ENCODE peak calls at places on chromosomes 12 and 14, in ten cellular contexts. P is nucleus accumbens; S is T follicular helper cell; T is iris pigment epithelial cell; W is H9; R is AG04450; A is AML-193; D is astrocyte of the spinal cord; F is ovary; C is activated CD4-positive, CD25-positive, alpha-beta regulatory T cell treated with anti-CD3 and anti-CD28 coated beads, Interleukin-2, amount 50 U/mL, for 16 hours. E is an unnamed sample.

GRCh38 chr14:76997257-76997970 is 31.1 kb downstream of the IRF2BPL start:
- DNase-seq in A (no peak), P (no peak), F (no peak), C (no peak), R (no peak), D (no peak), S (no peak), T (no peak), W (no peak), E (no peak)

GRCh38 chr12:21877583-21877982 is 63.6 kb downstream of the ABCC9 start:
- DNase-seq in C (no peak), R (no peak), T (no peak), W (no peak), S (no peak), D (no peak), P (no peak), F (no peak), A (no peak), E (no peak)

GRCh38 chr12:25051583-25052190 is 102.8 kb upstream of the BCAT1 start:
- DNase-seq in F (no peak), W (no peak), C (peak), S (peak), T (no peak), R (no peak), P (no peak), A (peak), D (no peak), E (peak)

GRCh38 chr12:31353730-31354708 is 28.1 kb upstream of the SINHCAF start:
- DNase-seq in T (peak), D (peak), F (no peak), W (no peak), R (no peak), A (no peak), C (no peak), P (no peak), S (no peak), E (no peak)

GRCh38 chr12:69837191-69838085 is 12.4 kb downstream of the MYRFL start:
- DNase-seq in S (no peak), T (no peak), D (no peak), W (no peak), F (no peak), A (no peak), C (no peak), P (no peak), R (no peak), E (no peak)

GRCh38 chr14:20560961-20561360 is at the start of gene RNASE9:
- DNase-seq in T (no peak), F (no peak), R (no peak), A (no peak), S (no peak), P (no peak), D (no peak), W (no peak), C (no peak), E (no peak)

GRCh38 chr14:85437143-85437542 is 92.8 kb upstream of the FLRT2 start:
- DNase-seq in C (no peak), A (no peak), R (no peak), F (no peak), P (no peak), W (no peak), T (peak), D (peak), S (no peak), E (no peak)

GRCh38 chr12:76908303-76909017 is 29.6 kb upstream of the CSRP2 start:
- DNase-seq in W (no peak), A (no peak), T (no peak), P (no peak), D (no peak), F (no peak), C (no peak), S (no peak), R (no peak), E (no peak)

GRCh38 chr12:120628919-120629318 is 11.5 kb upstream of the CABP1 start:
- DNase-seq in A (no peak), C (no peak), R (no peak), S (no peak), P (no peak), F (no peak), T (no peak), W (peak), D (no peak), E (no peak)

GRCh38 chr12:92431146-92431545 is 271.6 kb upstream of the PLEKHG7 start:
- DNase-seq in W (peak), C (no peak), T (no peak), R (no peak), D (no peak), P (no peak), F (no peak), A (no peak), S (no peak), E (no peak)

GRCh38 chr14:41022932-41023331 is 583.7 kb upstream of the LRFN5 start:
- DNase-seq in T (peak), R (no peak), F (no peak), P (no peak), W (no peak), S (no peak), A (no peak), D (peak), C (no peak), E (no peak)

GRCh38 chr12:109462868-109463692 is 14.0 kb downstream of the KCTD10 start:
- DNase-seq in F (peak), P (no peak), T (peak), D (peak), R (peak), S (no peak), C (no peak), A (no peak), W (peak), E (no peak)

GRCh38 chr12:50734409-50735263 is 29.3 kb upstream of the ATF1 start:
- DNase-seq in R (no peak), W (peak), D (peak), T (peak), P (no peak), A (peak), F (no peak), S (no peak), C (no peak), E (no peak)

GRCh38 chr14:96581902-96582640 is 79.9 kb downstream of the PAPOLA start:
- DNase-seq in F (no peak), A (no peak), C (no peak), S (no peak), D (no peak), R (no peak), W (no peak), P (no peak), T (no peak), E (no peak)

GRCh38 chr12:102806110-102806509 is 110.9 kb downstream of the PAH start:
- DNase-seq in T (no peak), F (no peak), S (no peak), A (no peak), C (no peak), P (no peak), R (no peak), D (no peak), W (no peak), E (no peak)

GRCh38 chr14:89284368-89285058 is 132.5 kb downstream of the FOXN3 start:
- DNase-seq in R (no peak), D (peak), A (no peak), F (no peak), W (no peak), P (no peak), C (no peak), T (peak), S (no peak), E (no peak)

GRCh38 chr14:35365130-35366047 is 39.2 kb downstream of the NFKBIA start:
- DNase-seq in A (peak), W (no peak), T (peak), S (no peak), P (no peak), F (peak), D (peak), R (no peak), C (peak), E (no peak)

GRCh38 chr12:3227076-3227975 is 150.1 kb downstream of the TSPAN9 start:
- DNase-seq in S (no peak), D (no peak), R (no peak), T (no peak), W (peak), A (no peak), C (no peak), P (no peak), F (no peak), E (no peak)

GRCh38 chr12:109863961-109864712 is 16.2 kb downstream of the GLTP start:
- DNase-seq in P (peak), F (no peak), D (peak), W (no peak), C (no peak), S (no peak), T (peak), A (peak), R (no peak), E (no peak)

GRCh38 chr14:104967414-104968152 is 10.6 kb downstream of the AHNAK2 start:
- DNase-seq in T (peak), C (no peak), W (peak), S (no peak), D (peak), R (no peak), F (peak), P (no peak), A (no peak), E (no peak)

GRCh38 chr12:54926246-54926645 is 58.3 kb downstream of the TESPA1 start:
- DNase-seq in R (no peak), C (no peak), D (no peak), F (no peak), S (no peak), W (peak), A (no peak), T (no peak), P (no peak), E (no peak)

GRCh38 chr14:61553730-61554641 is 141.3 kb upstream of the HIF1A start:
- DNase-seq in R (peak), P (no peak), C (no peak), A (no peak), W (no peak), T (peak), S (no peak), D (peak), F (no peak), E (no peak)

GRCh38 chr14:93042968-93043940 is 72.5 kb downstream of the ITPK1 start:
- DNase-seq in D (peak), S (no peak), P (no peak), F (no peak), T (peak), A (no peak), C (no peak), R (no peak), W (no peak), E (no peak)

GRCh38 chr14:73753043-73753886 is 39.1 kb upstream of the PNMA1 start:
- DNase-seq in S (peak), P (no peak), A (peak), D (peak), C (no peak), W (peak), R (no peak), F (peak), T (no peak), E (no peak)

GRCh38 chr14:68762944-68763831 is 29.7 kb downstream of the ZFP36L1 start:
- DNase-seq in R (no peak), C (no peak), P (no peak), W (peak), D (no peak), S (no peak), F (peak), A (no peak), T (peak), E (no peak)

GRCh38 chr12:32107376-32108267 is 975 bp downstream of the BICD1 start:
- DNase-seq in A (no peak), W (no peak), C (no peak), S (no peak), R (no peak), D (peak), F (peak), P (no peak), T (peak), E (no peak)

GRCh38 chr14:104244221-104245011 is 106.0 kb downstream of the KIF26A start:
- DNase-seq in W (peak), R (no peak), T (no peak), D (no peak), A (no peak), P (no peak), F (peak), S (no peak), C (no peak), E (no peak)

GRCh38 chr12:124279846-124280360 is 15.0 kb upstream of the RFLNA start:
- DNase-seq in P (no peak), T (no peak), S (no peak), D (peak), W (no peak), A (no peak), R (no peak), F (no peak), C (no peak), E (no peak)

GRCh38 chr14:71206123-71206522 is 298.9 kb downstream of the PCNX1 start:
- DNase-seq in P (no peak), D (no peak), F (no peak), T (no peak), R (no peak), W (no peak), S (no peak), C (no peak), A (no peak), E (no peak)

GRCh38 chr14:96357216-96357615 is 5.9 kb downstream of the ATG2B start:
- DNase-seq in D (no peak), F (no peak), R (no peak), C (no peak), T (no peak), S (no peak), W (no peak), A (no peak), P (no peak), E (no peak)

GRCh38 chr12:104809706-104810385 is 148.2 kb downstream of the SLC41A2 start:
- DNase-seq in F (no peak), R (no peak), S (no peak), D (no peak), A (no peak), C (no peak), W (no peak), T (no peak), P (no peak), E (no peak)

GRCh38 chr14:103973354-103973753 is 31.0 kb upstream of the RD3L start:
- DNase-seq in F (no peak), T (peak), S (no peak), R (no peak), W (no peak), C (no peak), D (no peak), P (no peak), A (no peak), E (no peak)

GRCh38 chr14:80850197-80850814 is 91.2 kb downstream of the CEP128 start:
- DNase-seq in T (peak), C (no peak), P (no peak), W (no peak), A (peak), S (no peak), F (no peak), R (peak), D (peak), E (no peak)

GRCh38 chr12:30730011-30730410 is 24.7 kb downstream of the CAPRIN2 start:
- DNase-seq in P (no peak), A (no peak), T (no peak), D (no peak), S (no peak), F (no peak), C (no peak), W (no peak), R (no peak), E (no peak)

E was measured in GM06990.